ENCODE peak calls at places on chromosomes 7 and 10, in four cellular contexts. R, S, W and U are unnamed samples.

GRCh38 chr7:55288070-55288824 is 76.9 kb upstream of the LANCL2 start:
- DNase-seq in W (no peak), R (no peak), S (no peak), U (no peak)

GRCh38 chr10:101536800-101537199 is 51.3 kb downstream of the POLL start:
- DNase-seq in S (peak), R (peak), W (peak), U (peak)

GRCh38 chr10:132630156-132630555 is 92.6 kb downstream of the INPP5A start:
- DNase-seq in R (no peak), W (no peak), S (no peak), U (no peak)

GRCh38 chr10:8584666-8585065 is 530.2 kb downstream of the GATA3 start:
- DNase-seq in S (no peak), R (no peak), W (no peak), U (no peak)

GRCh38 chr10:98088186-98088971 is 46.1 kb upstream of the R3HCC1L start:
- DNase-seq in R (peak), W (no peak), S (no peak), U (no peak)

GRCh38 chr7:2309889-2310331 is 4.3 kb downstream of the SNX8 start:
- DNase-seq in R (peak), W (no peak), S (no peak), U (peak)

GRCh38 chr10:126387041-126387908 is 1.0 kb downstream of the ADAM12 start:
- DNase-seq in S (peak), R (peak), W (peak), U (peak)

GRCh38 chr10:115947104-115947503 is 325.9 kb downstream of the GFRA1 start:
- DNase-seq in R (peak), S (peak), W (no peak), U (peak)

GRCh38 chr7:78018541-78019456 is 220.2 kb downstream of the PHTF2 start:
- DNase-seq in S (peak), W (peak), R (peak), U (peak)

GRCh38 chr7:55472928-55473725 is 99.2 kb downstream of the VOPP1 start:
- DNase-seq in S (no peak), R (no peak), W (no peak), U (no peak)

GRCh38 chr7:91228327-91228726 is 35.9 kb upstream of the FZD1 start:
- DNase-seq in S (no peak), W (no peak), R (peak), U (peak)

GRCh38 chr10:69839696-69840345 is 38.1 kb downstream of the COL13A1 start:
- DNase-seq in R (peak), S (no peak), W (no peak), U (peak)

GRCh38 chr10:62790019-62790555 is 14.4 kb upstream of the ADO start:
- DNase-seq in R (no peak), S (no peak), W (no peak), U (no peak)

GRCh38 chr10:99676435-99676834 is 17.1 kb downstream of the ENTPD7 start:
- DNase-seq in S (peak), R (peak), W (peak), U (peak)

GRCh38 chr10:10209152-10209551 is 808.5 kb upstream of the CELF2 start:
- DNase-seq in W (no peak), R (peak), S (peak), U (peak)

GRCh38 chr7:155532792-155533119 is 13.6 kb downstream of the CNPY1 start:
- DNase-seq in S (no peak), R (no peak), W (no peak), U (no peak)